ENCODE peak calls at places on chromosomes 1 and 21, in six cellular contexts. One of them, this sample, is unnamed.

GRCh38 chr1:73886721-73887120 is 311.3 kb downstream of the LRRIQ3 start:
- DNase-seq in OCI-LY7: no peak
- DNase-seq in Panc1: no peak
- DNase-seq in tibial artery: no peak
- DNase-seq in brain microvascular endothelial cell: no peak
- DNase-seq in CD8-positive, alpha-beta T cell: no peak
- DNase-seq in this sample: no peak

GRCh38 chr1:87064981-87065380 is 150.5 kb downstream of the HS2ST1 start:
- DNase-seq in CD8-positive, alpha-beta T cell: no peak
- DNase-seq in OCI-LY7: no peak
- DNase-seq in tibial artery: no peak
- DNase-seq in brain microvascular endothelial cell: no peak
- DNase-seq in Panc1: no peak
- DNase-seq in this sample: no peak

GRCh38 chr1:245768596-245768995 is 613.8 kb downstream of the KIF26B start:
- DNase-seq in brain microvascular endothelial cell: no peak
- DNase-seq in OCI-LY7: no peak
- DNase-seq in CD8-positive, alpha-beta T cell: no peak
- DNase-seq in Panc1: no peak
- DNase-seq in tibial artery: no peak
- DNase-seq in this sample: no peak

GRCh38 chr1:104172243-104172681 is 422.6 kb downstream of the AMY1C start:
- DNase-seq in OCI-LY7: no peak
- DNase-seq in CD8-positive, alpha-beta T cell: no peak
- DNase-seq in brain microvascular endothelial cell: no peak
- DNase-seq in Panc1: no peak
- DNase-seq in tibial artery: no peak
- DNase-seq in this sample: no peak

GRCh38 chr21:43917515-43918384 is 52.7 kb downstream of the AGPAT3 start:
- DNase-seq in CD8-positive, alpha-beta T cell: no peak
- DNase-seq in Panc1: peak; percentile 5
- DNase-seq in OCI-LY7: no peak
- DNase-seq in tibial artery: no peak
- DNase-seq in brain microvascular endothelial cell: no peak
- DNase-seq in this sample: no peak

GRCh38 chr1:111723871-111724270 is 15.3 kb downstream of the INKA2 start:
- DNase-seq in OCI-LY7: no peak
- DNase-seq in brain microvascular endothelial cell: no peak
- DNase-seq in tibial artery: no peak
- DNase-seq in Panc1: no peak
- DNase-seq in CD8-positive, alpha-beta T cell: no peak
- DNase-seq in this sample: no peak

GRCh38 chr1:31488528-31488927 is 75.5 kb downstream of the SERINC2 start:
- DNase-seq in brain microvascular endothelial cell: no peak
- DNase-seq in CD8-positive, alpha-beta T cell: no peak
- DNase-seq in Panc1: no peak
- DNase-seq in tibial artery: no peak
- DNase-seq in OCI-LY7: no peak
- DNase-seq in this sample: no peak

GRCh38 chr1:26608895-26609294 is 79.3 kb downstream of the RPS6KA1 start:
- DNase-seq in Panc1: no peak
- DNase-seq in OCI-LY7: peak; percentile 24
- DNase-seq in tibial artery: no peak
- DNase-seq in brain microvascular endothelial cell: peak; percentile 1
- DNase-seq in CD8-positive, alpha-beta T cell: no peak
- DNase-seq in this sample: no peak

GRCh38 chr1:3959361-3959760 is 59.3 kb upstream of the C1orf174 start:
- DNase-seq in brain microvascular endothelial cell: no peak
- DNase-seq in tibial artery: no peak
- DNase-seq in OCI-LY7: no peak
- DNase-seq in Panc1: no peak
- DNase-seq in CD8-positive, alpha-beta T cell: no peak
- DNase-seq in this sample: no peak

GRCh38 chr21:26795866-26796329 is 49.3 kb downstream of the ADAMTS1 start:
- DNase-seq in OCI-LY7: no peak
- DNase-seq in brain microvascular endothelial cell: peak; percentile 97
- DNase-seq in CD8-positive, alpha-beta T cell: no peak
- DNase-seq in tibial artery: peak; percentile 45
- DNase-seq in Panc1: no peak
- DNase-seq in this sample: peak; percentile 85

GRCh38 chr1:12580054-12580887 is 37.7 kb downstream of the DHRS3 start:
- DNase-seq in tibial artery: peak; percentile 70
- DNase-seq in Panc1: no peak
- DNase-seq in CD8-positive, alpha-beta T cell: no peak
- DNase-seq in brain microvascular endothelial cell: no peak
- DNase-seq in OCI-LY7: no peak
- DNase-seq in this sample: no peak

GRCh38 chr1:38334930-38335592 is 288.5 kb upstream of the POU3F1 start:
- DNase-seq in Panc1: no peak
- DNase-seq in CD8-positive, alpha-beta T cell: no peak
- DNase-seq in tibial artery: no peak
- DNase-seq in brain microvascular endothelial cell: no peak
- DNase-seq in OCI-LY7: no peak
- DNase-seq in this sample: no peak

DNA sequence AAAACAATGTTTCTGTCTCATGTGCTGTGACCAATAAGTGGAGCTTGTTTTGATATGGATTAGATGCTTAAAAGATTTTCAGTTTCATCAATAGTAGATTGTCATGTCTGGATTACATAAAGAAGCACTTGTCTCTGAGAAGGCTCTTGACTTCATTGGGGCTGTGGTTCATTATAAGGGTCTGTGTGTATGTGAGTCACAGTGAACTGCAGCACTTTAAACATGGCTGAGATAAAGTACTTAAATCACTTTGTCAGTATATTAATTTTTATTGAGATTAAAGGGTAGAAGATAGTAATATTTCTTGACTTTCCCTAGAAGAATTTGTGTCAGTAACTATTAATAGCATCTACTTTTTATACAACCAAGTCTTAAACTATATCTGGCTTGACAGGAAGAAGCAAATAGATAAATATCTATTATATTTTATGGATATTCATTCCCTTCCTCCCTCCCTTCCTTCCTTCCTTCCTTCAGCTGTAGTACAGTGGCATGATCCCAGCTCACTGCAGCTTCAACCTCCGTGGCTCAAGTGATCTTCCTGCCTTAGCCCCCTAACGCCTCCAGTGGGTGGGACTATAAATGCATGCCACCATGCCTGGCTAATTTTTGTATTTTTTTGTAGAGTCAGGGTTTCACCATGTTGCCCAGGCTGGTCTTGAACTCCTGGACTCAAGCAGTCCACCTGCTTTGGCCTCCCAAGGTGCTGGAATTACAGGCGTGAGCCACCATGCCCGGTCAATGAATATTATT is 48.8 kb downstream of the ZFYVE9 start:
- DNase-seq in OCI-LY7: no peak
- DNase-seq in brain microvascular endothelial cell: no peak
- DNase-seq in Panc1: no peak
- DNase-seq in CD8-positive, alpha-beta T cell: no peak
- DNase-seq in tibial artery: no peak
- DNase-seq in this sample: no peak
- TF ChIP-seq CTCF in OCI-LY7: no peak
- TF ChIP-seq CTCF in brain microvascular endothelial cell: peak; percentile 23
- TF ChIP-seq CTCF in Panc1: no peak
- TF ChIP-seq CTCF in CD8-positive, alpha-beta T cell: no peak
- TF ChIP-seq CTCF in tibial artery: no peak
- TF ChIP-seq CTCF in this sample: no peak

GRCh38 chr1:1045129-1045528 is 25.2 kb downstream of the AGRN start:
- DNase-seq in OCI-LY7: no peak
- DNase-seq in Panc1: no peak
- DNase-seq in brain microvascular endothelial cell: no peak
- DNase-seq in CD8-positive, alpha-beta T cell: no peak
- DNase-seq in tibial artery: no peak
- DNase-seq in this sample: no peak
- H3K36me3 ChIP-seq in OCI-LY7: no peaks in the 10 kb centered on the region
- H3K36me3 ChIP-seq in Panc1: no peaks in the 10 kb centered on the region
- H3K36me3 ChIP-seq in brain microvascular endothelial cell: peaks cover 57% of the 10 kb centered on the region
- H3K36me3 ChIP-seq in CD8-positive, alpha-beta T cell: no peaks in the 10 kb centered on the region
- H3K36me3 ChIP-seq in tibial artery: peaks cover 23% of the 10 kb centered on the region
- H3K36me3 ChIP-seq in this sample: peaks cover 62% of the 10 kb centered on the region

DNA sequence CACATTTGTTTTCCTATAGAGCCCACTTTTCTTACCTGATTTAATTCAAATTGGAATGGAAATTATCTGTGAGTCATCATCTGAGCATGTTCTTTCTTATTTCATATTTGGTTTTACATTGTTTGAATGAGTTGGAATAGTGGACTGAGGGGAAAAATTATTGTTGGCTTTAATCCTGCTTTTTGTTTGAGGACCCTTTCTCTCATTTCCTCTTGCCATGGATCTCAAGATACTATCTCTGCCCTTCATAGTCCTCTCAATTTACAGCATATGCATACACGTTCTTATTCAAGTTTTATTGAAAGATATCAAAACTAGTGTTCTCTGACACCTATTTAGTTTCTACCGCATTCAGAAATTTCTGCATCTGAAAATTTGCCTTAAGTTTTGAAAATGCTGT is 5.1 kb downstream of the KCNK2 start:
- DNase-seq in brain microvascular endothelial cell: no peak
- DNase-seq in Panc1: no peak
- DNase-seq in tibial artery: no peak
- DNase-seq in OCI-LY7: no peak
- DNase-seq in CD8-positive, alpha-beta T cell: no peak
- DNase-seq in this sample: no peak
- TF ChIP-seq CTCF in brain microvascular endothelial cell: no peak
- TF ChIP-seq CTCF in Panc1: no peak
- TF ChIP-seq CTCF in tibial artery: no peak
- TF ChIP-seq CTCF in OCI-LY7: no peak
- TF ChIP-seq CTCF in CD8-positive, alpha-beta T cell: no peak
- TF ChIP-seq CTCF in this sample: no peak

GRCh38 chr1:36094621-36095061 is 5.9 kb downstream of the ADPRS start:
- DNase-seq in tibial artery: no peak
- DNase-seq in Panc1: no peak
- DNase-seq in brain microvascular endothelial cell: no peak
- DNase-seq in OCI-LY7: no peak
- DNase-seq in CD8-positive, alpha-beta T cell: no peak
- DNase-seq in this sample: no peak
- H3K36me3 ChIP-seq in tibial artery: peaks cover 42% of the 10 kb centered on the region
- H3K36me3 ChIP-seq in Panc1: peaks cover 9% of the 10 kb centered on the region
- H3K36me3 ChIP-seq in brain microvascular endothelial cell: peaks cover 44% of the 10 kb centered on the region
- H3K36me3 ChIP-seq in OCI-LY7: peaks cover 54% of the 10 kb centered on the region
- H3K36me3 ChIP-seq in CD8-positive, alpha-beta T cell: peaks cover 40% of the 10 kb centered on the region
- H3K36me3 ChIP-seq in this sample: peaks cover 34% of the 10 kb centered on the region

GRCh38 chr21:45413922-45414321 is 9.0 kb downstream of the COL18A1 start:
- DNase-seq in brain microvascular endothelial cell: no peak
- DNase-seq in OCI-LY7: no peak
- DNase-seq in CD8-positive, alpha-beta T cell: no peak
- DNase-seq in Panc1: no peak
- DNase-seq in tibial artery: no peak
- DNase-seq in this sample: no peak
- TF ChIP-seq CTCF in brain microvascular endothelial cell: no peak
- TF ChIP-seq CTCF in OCI-LY7: no peak
- TF ChIP-seq CTCF in CD8-positive, alpha-beta T cell: no peak
- TF ChIP-seq CTCF in Panc1: no peak
- TF ChIP-seq CTCF in tibial artery: no peak
- TF ChIP-seq CTCF in this sample: no peak

DNA sequence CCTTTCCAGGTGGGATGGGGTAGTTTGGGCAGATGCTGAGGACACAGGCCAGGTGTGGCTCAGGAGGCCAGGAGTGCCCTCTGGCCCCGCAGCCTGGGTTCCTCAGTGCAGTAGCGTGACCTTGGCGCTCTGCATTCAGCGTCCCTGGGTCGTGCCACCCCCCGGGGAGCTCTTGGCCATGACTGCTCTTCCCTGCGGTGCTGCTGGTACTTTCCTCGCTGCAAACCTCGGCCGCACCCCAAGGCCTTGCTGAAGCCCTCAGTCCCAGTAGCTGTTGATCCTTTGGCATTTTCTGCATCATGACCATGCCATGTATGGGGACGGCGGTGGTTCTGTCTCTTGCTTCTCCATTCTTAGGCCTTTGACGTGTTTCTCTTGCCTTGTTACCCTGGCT is 13.8 kb downstream of the SLX9 start:
- DNase-seq in tibial artery: no peak
- DNase-seq in Panc1: no peak
- DNase-seq in CD8-positive, alpha-beta T cell: no peak
- DNase-seq in brain microvascular endothelial cell: no peak
- DNase-seq in OCI-LY7: no peak
- DNase-seq in this sample: no peak
- H3K36me3 ChIP-seq in tibial artery: no peaks in the 10 kb centered on the region
- H3K36me3 ChIP-seq in Panc1: no peaks in the 10 kb centered on the region
- H3K36me3 ChIP-seq in CD8-positive, alpha-beta T cell: peaks cover 6% of the 10 kb centered on the region
- H3K36me3 ChIP-seq in brain microvascular endothelial cell: peaks cover 16% of the 10 kb centered on the region
- H3K36me3 ChIP-seq in OCI-LY7: peaks cover 78% of the 10 kb centered on the region
- H3K36me3 ChIP-seq in this sample: peaks cover 29% of the 10 kb centered on the region

GRCh38 chr1:9539165-9539828 is at the start of gene SLC25A33:
- DNase-seq in Panc1: peak; percentile 89
- DNase-seq in OCI-LY7: peak; percentile 98
- DNase-seq in tibial artery: peak; percentile 95
- DNase-seq in brain microvascular endothelial cell: peak; percentile 96
- DNase-seq in CD8-positive, alpha-beta T cell: peak; percentile 91
- DNase-seq in this sample: peak; percentile 80
- TF ChIP-seq CTCF in Panc1: no peak
- TF ChIP-seq CTCF in OCI-LY7: no peak
- TF ChIP-seq CTCF in tibial artery: no peak
- TF ChIP-seq CTCF in brain microvascular endothelial cell: no peak
- TF ChIP-seq CTCF in CD8-positive, alpha-beta T cell: no peak
- TF ChIP-seq CTCF in this sample: no peak

DNA sequence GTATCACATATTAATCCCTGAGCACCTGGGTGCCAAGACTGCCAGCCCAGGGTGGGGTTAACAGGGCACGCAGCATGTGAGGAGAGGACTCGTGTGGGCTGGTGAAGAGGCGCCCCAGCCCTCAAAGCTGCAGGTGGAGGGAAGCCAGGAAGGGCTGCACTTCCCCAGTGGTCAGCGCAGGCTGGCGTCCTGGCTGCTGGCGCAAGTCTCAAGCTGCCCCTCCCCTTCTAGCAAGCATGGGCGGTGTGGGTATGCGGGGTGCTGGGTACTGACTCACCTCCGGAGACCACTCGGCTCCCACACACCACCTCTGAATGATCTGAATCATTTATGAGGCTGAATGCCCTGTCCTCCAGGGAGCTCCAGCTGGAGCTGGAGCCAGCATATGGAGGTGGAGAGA is 44.0 kb downstream of the EIF2D start:
- DNase-seq in CD8-positive, alpha-beta T cell: no peak
- DNase-seq in tibial artery: no peak
- DNase-seq in brain microvascular endothelial cell: no peak
- DNase-seq in Panc1: no peak
- DNase-seq in OCI-LY7: no peak
- DNase-seq in this sample: no peak
- H3K36me3 ChIP-seq in CD8-positive, alpha-beta T cell: peaks cover 27% of the 10 kb centered on the region
- H3K36me3 ChIP-seq in tibial artery: no peaks in the 10 kb centered on the region
- H3K36me3 ChIP-seq in brain microvascular endothelial cell: no peaks in the 10 kb centered on the region
- H3K36me3 ChIP-seq in Panc1: no peaks in the 10 kb centered on the region
- H3K36me3 ChIP-seq in OCI-LY7: no peaks in the 10 kb centered on the region
- H3K36me3 ChIP-seq in this sample: no peaks in the 10 kb centered on the region